ENCODE peak calls at places on chromosomes 2 and 18, in nine cellular contexts. C is activated CD8-positive, alpha-beta memory T cell treated with anti-CD3 and anti-CD28 coated beads, Interleukin-2, amount 50 U/mL, for 4 hours; J is right lobe of liver; N is HTR-8/SVneo; W is nucleus accumbens; O is HT1080; D is mesothelial cell of epicardium; S is kidney tubule cell; E is kidney glomerular epithelial cell. T is an unnamed sample.

GRCh38 chr2:106852103-106852502 is 33.9 kb downstream of the ST6GAL2 start:
- DNase-seq in C (no peak), J (no peak), N (no peak), W (no peak), O (no peak), D (no peak), S (no peak), E (no peak), T (no peak)

GRCh38 chr2:241271641-241272297 is 43.7 kb downstream of the HDLBP start:
- DNase-seq in C (peak; percentile 65), J (peak; percentile 94), N (peak; percentile 60), W (peak; percentile 12), O (peak; percentile 73), D (no peak), S (peak; percentile 78), E (peak; percentile 38), T (peak; percentile 76)

GRCh38 chr18:377088-377487 is 109.2 kb upstream of the THOC1 start:
- DNase-seq in C (no peak), J (no peak), N (no peak), W (no peak), O (no peak), D (no peak), S (no peak), E (no peak), T (no peak)

GRCh38 chr18:75131455-75132000 is 77.4 kb downstream of the PTGR3 start:
- DNase-seq in C (no peak), J (no peak), N (no peak), W (no peak), O (no peak), D (no peak), S (no peak), E (no peak), T (no peak)

GRCh38 chr2:60047944-60048525 is 505.4 kb downstream of the BCL11A start:
- DNase-seq in C (no peak), J (no peak), N (no peak), W (no peak), O (no peak), D (no peak), S (no peak), E (no peak), T (no peak)

GRCh38 chr2:151638188-151638933 is 95.9 kb downstream of the NEB start:
- DNase-seq in C (no peak), J (peak; percentile 64), N (peak; percentile 7), W (no peak), O (peak; percentile 14), D (no peak), S (peak; percentile 53), E (peak; percentile 10), T (no peak)

GRCh38 chr2:58156780-58157179 is 84.3 kb downstream of the FANCL start:
- DNase-seq in C (no peak), J (no peak), N (no peak), W (no peak), O (peak; percentile 24), D (no peak), S (peak; percentile 1), E (no peak), T (no peak)

GRCh38 chr2:20229322-20230201 is 4.6 kb upstream of the SDC1 start:
- DNase-seq in C (no peak), J (no peak), N (no peak), W (no peak), O (no peak), D (no peak), S (no peak), E (no peak), T (no peak)

GRCh38 chr2:238915196-238915595 is 67.3 kb downstream of the TWIST2 start:
- DNase-seq in C (peak; percentile 3), J (peak; percentile 19), N (no peak), W (no peak), O (no peak), D (no peak), S (no peak), E (no peak), T (no peak)

GRCh38 chr2:8684885-8685696 is 3.2 kb downstream of the ID2 start:
- DNase-seq in C (peak; percentile 54), J (peak; percentile 91), N (no peak), W (no peak), O (no peak), D (peak; percentile 48), S (peak; percentile 68), E (no peak), T (no peak)

GRCh38 chr18:11859903-11860407 is 8.7 kb downstream of the CHMP1B start:
- DNase-seq in C (no peak), J (no peak), N (peak; percentile 71), W (no peak), O (peak; percentile 94), D (no peak), S (peak; percentile 97), E (peak; percentile 83), T (no peak)

GRCh38 chr18:44988821-44989587 is 308.3 kb downstream of the SETBP1 start:
- DNase-seq in C (no peak), J (no peak), N (no peak), W (no peak), O (no peak), D (no peak), S (no peak), E (no peak), T (no peak)

GRCh38 chr2:72035518-72036172 is 112.0 kb downstream of the CYP26B1 start:
- DNase-seq in C (no peak), J (peak; percentile 11), N (no peak), W (no peak), O (no peak), D (no peak), S (peak; percentile 8), E (no peak), T (no peak)

GRCh38 chr2:43083710-43084698 is 142.4 kb downstream of the ZFP36L2 start:
- DNase-seq in C (no peak), J (no peak), N (peak; percentile 79), W (no peak), O (peak; percentile 53), D (no peak), S (peak; percentile 55), E (peak; percentile 19), T (peak; percentile 86)

GRCh38 chr2:96760986-96761832 is 507 bp downstream of the CNNM4 start:
- DNase-seq in C (peak; percentile 75), J (peak; percentile 71), N (no peak), W (no peak), O (no peak), D (no peak), S (peak; percentile 54), E (peak; percentile 71), T (no peak)

GRCh38 chr18:4264347-4264791 is 190.7 kb downstream of the DLGAP1 start:
- DNase-seq in C (no peak), J (no peak), N (no peak), W (no peak), O (no peak), D (no peak), S (no peak), E (no peak), T (peak; percentile 2)

GRCh38 chr18:76234559-76234958 is 260.5 kb downstream of the ZNF516 start:
- DNase-seq in C (no peak), J (no peak), N (no peak), W (no peak), O (no peak), D (no peak), S (no peak), E (no peak), T (no peak)

GRCh38 chr2:228847684-228848083 is 423.4 kb downstream of the PID1 start:
- DNase-seq in C (no peak), J (no peak), N (no peak), W (no peak), O (no peak), D (no peak), S (no peak), E (no peak), T (no peak)

GRCh38 chr18:6054443-6054842 is 159.1 kb upstream of the TMEM200C start:
- DNase-seq in C (no peak), J (no peak), N (no peak), W (no peak), O (no peak), D (no peak), S (no peak), E (no peak), T (no peak)

GRCh38 chr2:26559556-26559955 is 81.6 kb downstream of the CIB4 start:
- DNase-seq in C (peak; percentile 2), J (no peak), N (no peak), W (no peak), O (no peak), D (peak; percentile 12), S (no peak), E (no peak), T (no peak)

GRCh38 chr2:105409717-105410116 is 10.9 kb upstream of the FHL2 start:
- DNase-seq in C (no peak), J (peak; percentile 89), N (peak; percentile 60), W (no peak), O (peak; percentile 93), D (no peak), S (peak; percentile 97), E (peak; percentile 99), T (peak; percentile 33)

GRCh38 chr18:59249186-59249774 is 24.0 kb downstream of the RAX start:
- DNase-seq in C (no peak), J (no peak), N (peak; percentile 69), W (peak; percentile 3), O (peak; percentile 64), D (no peak), S (peak; percentile 70), E (peak; percentile 60), T (peak; percentile 63)

GRCh38 chr2:13091463-13091862 is 374.7 kb downstream of the TRIB2 start:
- DNase-seq in C (no peak), J (no peak), N (no peak), W (no peak), O (peak; percentile 47), D (no peak), S (no peak), E (no peak), T (no peak)

GRCh38 chr18:57627488-57627887 is 5.9 kb upstream of the NARS1 start:
- DNase-seq in C (no peak), J (no peak), N (no peak), W (no peak), O (peak; percentile 71), D (no peak), S (peak; percentile 64), E (no peak), T (no peak)

GRCh38 chr2:124283090-124283489 is 258.0 kb downstream of the CNTNAP5 start:
- DNase-seq in C (no peak), J (no peak), N (no peak), W (no peak), O (peak; percentile 79), D (no peak), S (peak; percentile 86), E (no peak), T (no peak)

GRCh38 chr2:27204566-27204965 is 7.3 kb upstream of the ATRAID start:
- DNase-seq in C (no peak), J (no peak), N (no peak), W (no peak), O (no peak), D (no peak), S (no peak), E (no peak), T (no peak)

GRCh38 chr2:136985044-136985443 is 219.7 kb downstream of the THSD7B start:
- DNase-seq in C (no peak), J (no peak), N (no peak), W (no peak), O (no peak), D (no peak), S (no peak), E (no peak), T (no peak)

GRCh38 chr18:22952525-22952924 is 19.4 kb downstream of the RBBP8 start:
- DNase-seq in C (no peak), J (no peak), N (no peak), W (no peak), O (peak; percentile 64), D (no peak), S (peak; percentile 34), E (no peak), T (no peak)

GRCh38 chr18:55300469-55301195 is 287.4 kb downstream of the TCF4 start:
- DNase-seq in C (no peak), J (no peak), N (no peak), W (no peak), O (no peak), D (no peak), S (no peak), E (no peak), T (no peak)

GRCh38 chr18:45050712-45051639 is 370.3 kb downstream of the SETBP1 start:
- DNase-seq in C (no peak), J (no peak), N (peak; percentile 8), W (no peak), O (peak; percentile 87), D (no peak), S (peak; percentile 33), E (peak; percentile 83), T (no peak)

GRCh38 chr2:61448229-61448628 is 22.7 kb downstream of the USP34 start:
- DNase-seq in C (no peak), J (no peak), N (no peak), W (no peak), O (no peak), D (no peak), S (no peak), E (no peak), T (no peak)